ENCODE peak calls at places on chromosomes 4 and X, in six cellular contexts. One of them, this sample, is unnamed.

GRCh38 chr4:89110541-89110985 is 770 bp upstream of the TIGD2 start:
- DNase-seq in PC-9: peak; percentile 17
- DNase-seq in HCT116: no peak
- DNase-seq in GM23248: no peak
- DNase-seq in heart left ventricle: no peak
- DNase-seq in hepatocyte: peak; percentile 37
- DNase-seq in this sample: no peak

GRCh38 chrX:54482839-54483593 is 13.0 kb downstream of the FGD1 start:
- DNase-seq in hepatocyte: peak; percentile 23
- DNase-seq in heart left ventricle: no peak
- DNase-seq in HCT116: no peak
- DNase-seq in PC-9: no peak
- DNase-seq in GM23248: peak; percentile 55
- DNase-seq in this sample: no peak

GRCh38 chrX:73400136-73400748 is 46.6 kb upstream of the CDX4 start:
- DNase-seq in hepatocyte: no peak
- DNase-seq in GM23248: no peak
- DNase-seq in heart left ventricle: no peak
- DNase-seq in PC-9: no peak
- DNase-seq in HCT116: no peak
- DNase-seq in this sample: no peak

GRCh38 chr4:16123356-16124084 is 39.7 kb upstream of the PROM1 start:
- DNase-seq in HCT116: no peak
- DNase-seq in heart left ventricle: no peak
- DNase-seq in hepatocyte: no peak
- DNase-seq in PC-9: no peak
- DNase-seq in GM23248: no peak
- DNase-seq in this sample: no peak

GRCh38 chr4:104795264-104795934 is 300.7 kb upstream of the CXXC4 start:
- DNase-seq in heart left ventricle: no peak
- DNase-seq in hepatocyte: no peak
- DNase-seq in HCT116: no peak
- DNase-seq in PC-9: no peak
- DNase-seq in GM23248: no peak
- DNase-seq in this sample: no peak

GRCh38 chr4:84878090-84878489 is 88.4 kb downstream of the WDFY3 start:
- DNase-seq in PC-9: no peak
- DNase-seq in GM23248: peak; percentile 90
- DNase-seq in hepatocyte: no peak
- DNase-seq in heart left ventricle: no peak
- DNase-seq in HCT116: no peak
- DNase-seq in this sample: no peak

GRCh38 chr4:58113083-58113482 is 1002.9 kb upstream of the IGFBP7 start:
- DNase-seq in hepatocyte: no peak
- DNase-seq in GM23248: no peak
- DNase-seq in heart left ventricle: no peak
- DNase-seq in HCT116: no peak
- DNase-seq in PC-9: no peak
- DNase-seq in this sample: no peak

GRCh38 chr4:156475322-156475721 is 496.3 kb downstream of the PDGFC start:
- DNase-seq in HCT116: peak; percentile 42
- DNase-seq in hepatocyte: peak; percentile 40
- DNase-seq in PC-9: no peak
- DNase-seq in GM23248: peak; percentile 78
- DNase-seq in heart left ventricle: no peak
- DNase-seq in this sample: peak; percentile 5

GRCh38 chr4:8547108-8547911 is 32.9 kb upstream of the GPR78 start:
- DNase-seq in HCT116: peak; percentile 56
- DNase-seq in hepatocyte: no peak
- DNase-seq in PC-9: peak; percentile 66
- DNase-seq in GM23248: peak; percentile 88
- DNase-seq in heart left ventricle: no peak
- DNase-seq in this sample: no peak

GRCh38 chrX:110436497-110436896 is 77.8 kb downstream of the RTL9 start:
- DNase-seq in HCT116: no peak
- DNase-seq in PC-9: no peak
- DNase-seq in hepatocyte: no peak
- DNase-seq in heart left ventricle: no peak
- DNase-seq in GM23248: no peak
- DNase-seq in this sample: no peak

GRCh38 chrX:78092296-78092695 is 11.8 kb upstream of the PGK1 start:
- DNase-seq in HCT116: peak; percentile 54
- DNase-seq in hepatocyte: no peak
- DNase-seq in GM23248: peak; percentile 24
- DNase-seq in PC-9: peak; percentile 8
- DNase-seq in heart left ventricle: no peak
- DNase-seq in this sample: no peak

GRCh38 chr4:163544407-163545038 is 50.0 kb downstream of the TMA16 start:
- DNase-seq in heart left ventricle: peak; percentile 60
- DNase-seq in PC-9: peak; percentile 28
- DNase-seq in GM23248: peak; percentile 75
- DNase-seq in hepatocyte: peak; percentile 78
- DNase-seq in HCT116: no peak
- DNase-seq in this sample: peak; percentile 55

GRCh38 chr4:3291969-3292570 is 751 bp upstream of the RGS12 start:
- DNase-seq in heart left ventricle: peak; percentile 87
- DNase-seq in PC-9: peak; percentile 78
- DNase-seq in hepatocyte: peak; percentile 80
- DNase-seq in GM23248: peak; percentile 80
- DNase-seq in HCT116: peak; percentile 8
- DNase-seq in this sample: peak; percentile 53

GRCh38 chrX:107117993-107118321 is 665 bp downstream of the RBM41 start:
- DNase-seq in HCT116: no peak
- DNase-seq in hepatocyte: no peak
- DNase-seq in PC-9: no peak
- DNase-seq in GM23248: no peak
- DNase-seq in heart left ventricle: no peak
- DNase-seq in this sample: no peak

GRCh38 chr4:145734051-145734450 is 54.1 kb downstream of the C4orf51 start:
- DNase-seq in GM23248: peak; percentile 45
- DNase-seq in HCT116: no peak
- DNase-seq in heart left ventricle: no peak
- DNase-seq in PC-9: no peak
- DNase-seq in hepatocyte: no peak
- DNase-seq in this sample: no peak

GRCh38 chr4:122583906-122584305 is 37.0 kb downstream of the IL21 start:
- DNase-seq in hepatocyte: peak; percentile 11
- DNase-seq in heart left ventricle: no peak
- DNase-seq in PC-9: no peak
- DNase-seq in HCT116: no peak
- DNase-seq in GM23248: peak; percentile 65
- DNase-seq in this sample: no peak

GRCh38 chrX:22032084-22032483 is at the start of gene PHEX:
- DNase-seq in heart left ventricle: no peak
- DNase-seq in HCT116: no peak
- DNase-seq in hepatocyte: no peak
- DNase-seq in PC-9: no peak
- DNase-seq in GM23248: no peak
- DNase-seq in this sample: no peak

GRCh38 chr4:16544251-16544721 is 318.0 kb upstream of the TAPT1 start:
- DNase-seq in hepatocyte: peak; percentile 9
- DNase-seq in PC-9: no peak
- DNase-seq in HCT116: no peak
- DNase-seq in GM23248: peak; percentile 42
- DNase-seq in heart left ventricle: peak; percentile 69
- DNase-seq in this sample: no peak

GRCh38 chr4:84966382-84967291 is at the start of gene WDFY3:
- DNase-seq in hepatocyte: peak; percentile 92
- DNase-seq in HCT116: peak; percentile 71
- DNase-seq in heart left ventricle: peak; percentile 88
- DNase-seq in PC-9: peak; percentile 65
- DNase-seq in GM23248: peak; percentile 96
- DNase-seq in this sample: peak; percentile 77

GRCh38 chr4:8607603-8608481 is 15.3 kb downstream of the CPZ start:
- DNase-seq in hepatocyte: peak; percentile 53
- DNase-seq in PC-9: no peak
- DNase-seq in HCT116: no peak
- DNase-seq in GM23248: peak; percentile 38
- DNase-seq in heart left ventricle: no peak
- DNase-seq in this sample: no peak

GRCh38 chrX:118536687-118537461 is 41.3 kb downstream of the DOCK11 start:
- DNase-seq in heart left ventricle: no peak
- DNase-seq in GM23248: peak; percentile 31
- DNase-seq in hepatocyte: no peak
- DNase-seq in HCT116: no peak
- DNase-seq in PC-9: peak; percentile 8
- DNase-seq in this sample: no peak

GRCh38 chrX:2691543-2692220 is 587 bp downstream of the CD99 start:
- DNase-seq in GM23248: peak; percentile 81
- DNase-seq in heart left ventricle: peak; percentile 84
- DNase-seq in HCT116: no peak
- DNase-seq in hepatocyte: peak; percentile 65
- DNase-seq in PC-9: peak; percentile 19
- DNase-seq in this sample: peak; percentile 49

GRCh38 chr4:57043304-57044251 is 64.9 kb downstream of the POLR2B start:
- DNase-seq in HCT116: no peak
- DNase-seq in hepatocyte: no peak
- DNase-seq in PC-9: no peak
- DNase-seq in GM23248: peak; percentile 69
- DNase-seq in heart left ventricle: no peak
- DNase-seq in this sample: no peak

GRCh38 chrX:84168095-84168494 is 19.9 kb downstream of the RPS6KA6 start:
- DNase-seq in hepatocyte: no peak
- DNase-seq in PC-9: peak; percentile 0
- DNase-seq in heart left ventricle: no peak
- DNase-seq in HCT116: no peak
- DNase-seq in GM23248: peak; percentile 65
- DNase-seq in this sample: no peak

DNA sequence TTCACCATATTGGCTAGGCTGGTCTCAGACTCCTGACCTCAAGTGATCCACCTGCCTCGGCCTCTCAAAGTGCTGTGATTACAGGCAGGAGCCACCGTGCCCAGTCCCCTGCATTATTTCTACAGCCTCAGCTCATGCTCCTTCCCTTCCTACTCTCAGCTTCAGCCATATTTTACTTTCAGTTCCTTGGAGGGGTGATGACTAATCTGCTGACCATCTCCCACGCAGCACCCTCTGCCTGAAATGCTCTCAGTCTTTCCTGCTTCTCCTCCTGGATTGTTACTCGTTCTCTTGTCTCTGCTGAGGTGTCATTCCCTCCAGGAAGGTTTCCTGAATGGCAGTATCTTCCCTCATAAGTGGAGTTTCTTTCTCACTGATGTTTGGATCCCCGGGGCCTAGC is 63.3 kb downstream of the MOSPD2 start:
- DNase-seq in hepatocyte: peak; percentile 24
- DNase-seq in heart left ventricle: no peak
- DNase-seq in GM23248: peak; percentile 84
- DNase-seq in HCT116: peak; percentile 24
- DNase-seq in PC-9: peak; percentile 5
- DNase-seq in this sample: no peak
- H3K27me3 ChIP-seq in hepatocyte: no peaks in the 10 kb centered on the region
- H3K27me3 ChIP-seq in heart left ventricle: no peaks in the 10 kb centered on the region
- H3K27me3 ChIP-seq in GM23248: no peaks in the 10 kb centered on the region
- H3K27me3 ChIP-seq in HCT116: no peaks in the 10 kb centered on the region
- H3K27me3 ChIP-seq in PC-9: no peaks in the 10 kb centered on the region
- H3K27me3 ChIP-seq in this sample: no peaks in the 10 kb centered on the region

GRCh38 chrX:40009462-40009851 is 88.3 kb downstream of the BCOR start:
- DNase-seq in HCT116: no peak
- DNase-seq in PC-9: no peak
- DNase-seq in GM23248: peak; percentile 34
- DNase-seq in heart left ventricle: no peak
- DNase-seq in hepatocyte: no peak
- DNase-seq in this sample: no peak
- H3K4me1 ChIP-seq in HCT116: peaks cover 15% of the 10 kb centered on the region
- H3K4me1 ChIP-seq in PC-9: no peaks in the 10 kb centered on the region
- H3K4me1 ChIP-seq in GM23248: peaks cover 3% of the 10 kb centered on the region
- H3K4me1 ChIP-seq in heart left ventricle: peaks cover 11% of the 10 kb centered on the region
- H3K4me1 ChIP-seq in hepatocyte: peaks cover 73% of the 10 kb centered on the region
- H3K4me1 ChIP-seq in this sample: peaks cover 15% of the 10 kb centered on the region

DNA sequence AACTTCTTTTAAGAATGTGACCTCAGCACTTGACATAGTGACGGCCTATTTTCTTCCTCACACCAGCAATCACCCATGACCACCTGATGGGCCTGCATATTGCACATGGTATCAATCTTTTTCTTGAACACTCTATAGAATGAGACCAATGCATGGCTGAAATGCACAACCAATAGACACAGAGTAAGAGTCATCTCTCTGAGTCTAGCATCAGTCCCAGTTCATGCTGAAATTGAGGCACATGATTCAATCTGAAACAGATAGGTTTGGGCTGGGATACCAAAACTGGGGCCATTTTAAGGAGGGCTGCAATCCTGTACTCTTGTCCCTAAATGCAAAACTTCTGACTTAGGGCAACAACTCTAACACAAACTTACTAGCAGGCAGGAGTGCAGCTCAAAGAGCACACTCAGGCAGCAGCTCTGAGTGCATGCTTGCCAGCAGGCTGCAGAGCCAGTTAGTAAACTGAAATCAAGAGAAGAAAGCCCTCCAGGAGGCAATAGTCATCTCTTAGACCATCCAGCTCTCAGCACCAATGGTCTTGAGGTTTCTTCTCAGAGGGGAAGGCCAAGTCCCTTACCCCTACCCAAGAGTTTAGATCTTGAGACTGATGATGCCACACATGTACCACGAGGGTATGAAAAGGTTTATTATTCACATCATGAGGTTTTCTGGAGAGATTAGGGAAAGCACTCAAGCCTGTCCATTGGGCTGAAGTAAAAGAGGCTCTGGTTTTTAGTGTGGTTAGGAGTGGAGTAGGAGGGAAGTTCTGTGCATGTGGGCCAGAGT is 24.7 kb upstream of the GPR101 start:
- DNase-seq in PC-9: no peak
- DNase-seq in GM23248: no peak
- DNase-seq in HCT116: no peak
- DNase-seq in heart left ventricle: no peak
- DNase-seq in hepatocyte: no peak
- DNase-seq in this sample: no peak
- H3K27me3 ChIP-seq in PC-9: peaks cover 16% of the 10 kb centered on the region
- H3K27me3 ChIP-seq in GM23248: peaks cover 5% of the 10 kb centered on the region
- H3K27me3 ChIP-seq in HCT116: peaks cover 17% of the 10 kb centered on the region
- H3K27me3 ChIP-seq in heart left ventricle: peaks cover 9% of the 10 kb centered on the region
- H3K27me3 ChIP-seq in hepatocyte: peaks cover 21% of the 10 kb centered on the region
- H3K27me3 ChIP-seq in this sample: no peaks in the 10 kb centered on the region

GRCh38 chr4:113646456-113646809 is 115.1 kb downstream of the CAMK2D start:
- DNase-seq in HCT116: peak; percentile 18
- DNase-seq in PC-9: peak; percentile 4
- DNase-seq in GM23248: peak; percentile 23
- DNase-seq in hepatocyte: peak; percentile 30
- DNase-seq in heart left ventricle: no peak
- DNase-seq in this sample: peak; percentile 42

GRCh38 chr4:113643505-113643904 is 118.0 kb downstream of the CAMK2D start:
- DNase-seq in GM23248: no peak
- DNase-seq in HCT116: no peak
- DNase-seq in heart left ventricle: no peak
- DNase-seq in PC-9: no peak
- DNase-seq in hepatocyte: no peak
- DNase-seq in this sample: no peak

GRCh38 chr4:113645288-113645687 is 116.2 kb downstream of the CAMK2D start:
- DNase-seq in heart left ventricle: no peak
- DNase-seq in GM23248: no peak
- DNase-seq in hepatocyte: no peak
- DNase-seq in HCT116: no peak
- DNase-seq in PC-9: no peak
- DNase-seq in this sample: no peak

GRCh38 chr4:113644398-113644797 is 117.1 kb downstream of the CAMK2D start:
- DNase-seq in PC-9: no peak
- DNase-seq in GM23248: no peak
- DNase-seq in HCT116: no peak
- DNase-seq in heart left ventricle: no peak
- DNase-seq in hepatocyte: no peak
- DNase-seq in this sample: no peak

GRCh38 chr4:113645771-113646455 is 115.6 kb downstream of the CAMK2D start:
- DNase-seq in heart left ventricle: no peak
- DNase-seq in HCT116: peak; percentile 83
- DNase-seq in hepatocyte: peak; percentile 75
- DNase-seq in PC-9: peak; percentile 20
- DNase-seq in GM23248: peak; percentile 56
- DNase-seq in this sample: peak; percentile 83
- H3K4me1 ChIP-seq in heart left ventricle: peaks cover 32% of the 10 kb centered on the region
- H3K4me1 ChIP-seq in HCT116: peaks cover 33% of the 10 kb centered on the region
- H3K4me1 ChIP-seq in hepatocyte: peaks cover 50% of the 10 kb centered on the region
- H3K4me1 ChIP-seq in PC-9: peaks cover 34% of the 10 kb centered on the region
- H3K4me1 ChIP-seq in GM23248: peaks cover 15% of the 10 kb centered on the region
- H3K4me1 ChIP-seq in this sample: peaks cover 70% of the 10 kb centered on the region

This sample was measured in Caco-2.